ENCODE peak calls at places on chromosomes 6 and 20, in ten cellular contexts. I is left cardiac atrium; L is fibroblast of the aortic adventitia; H is stimulated activated CD8-positive, alpha-beta memory T cell treated with anti-CD3 and anti-CD28 coated beads, Interleukin-2, amount 100 ng/mL, for 1 hour; F is LHCN-M2; Q is neural crest cell; O is HEK293T; E is HFF-Myc; D is CD4-positive, CD25-positive, alpha-beta regulatory T cell; P is RWPE1. T is an unnamed sample.

GRCh38 chr6:47669684-47670515 is 28.5 kb upstream of the ADGRF4 start:
- DNase-seq in I (no peak), L (no peak), H (no peak), F (peak; percentile 43), Q (no peak), O (no peak), E (no peak), D (no peak), P (peak; percentile 65), T (no peak)

GRCh38 chr6:168088161-168089106 is 9.4 kb upstream of the FRMD1 start:
- DNase-seq in I (no peak), L (peak; percentile 43), H (no peak), F (no peak), Q (peak; percentile 36), O (no peak), E (peak; percentile 0), D (no peak), P (no peak), T (no peak)

GRCh38 chr20:59525500-59526241 is 78.7 kb upstream of the PHACTR3 start:
- DNase-seq in I (peak; percentile 54), L (peak; percentile 24), H (no peak), F (peak; percentile 22), Q (peak; percentile 87), O (peak; percentile 78), E (peak; percentile 21), D (no peak), P (peak; percentile 78), T (no peak)

GRCh38 chr20:13348301-13349239 is 127.5 kb downstream of the ISM1 start:
- DNase-seq in I (no peak), L (peak; percentile 32), H (no peak), F (no peak), Q (no peak), O (no peak), E (no peak), D (no peak), P (no peak), T (no peak)

GRCh38 chr6:37134622-37135191 is 35.2 kb upstream of the PIM1 start:
- DNase-seq in I (peak; percentile 40), L (peak; percentile 96), H (no peak), F (peak; percentile 94), Q (no peak), O (no peak), E (peak; percentile 97), D (no peak), P (peak; percentile 95), T (peak; percentile 85)

GRCh38 chr6:154276810-154277577 is 79.6 kb downstream of the IPCEF1 start:
- DNase-seq in I (no peak), L (peak; percentile 67), H (no peak), F (peak; percentile 23), Q (no peak), O (peak; percentile 47), E (no peak), D (peak; percentile 70), P (peak; percentile 42), T (peak; percentile 37)

GRCh38 chr6:105402981-105403935 is at the start of gene PREP:
- DNase-seq in I (peak; percentile 91), L (peak; percentile 81), H (peak; percentile 73), F (peak; percentile 84), Q (peak; percentile 68), O (peak; percentile 87), E (peak; percentile 59), D (peak; percentile 82), P (peak; percentile 83), T (peak; percentile 70)

GRCh38 chr20:5222919-5223634 is 93.7 kb downstream of the PROKR2 start:
- DNase-seq in I (peak; percentile 44), L (peak; percentile 77), H (peak; percentile 16), F (peak; percentile 52), Q (peak; percentile 49), O (peak; percentile 62), E (peak; percentile 19), D (peak; percentile 47), P (peak; percentile 63), T (peak; percentile 49)

GRCh38 chr6:44266347-44266746 is 996 bp upstream of the NFKBIE start:
- DNase-seq in I (no peak), L (no peak), H (no peak), F (no peak), Q (no peak), O (no peak), E (no peak), D (no peak), P (no peak), T (no peak)

GRCh38 chr20:18090044-18090443 is 32.3 kb upstream of the OVOL2 start:
- DNase-seq in I (no peak), L (no peak), H (no peak), F (peak; percentile 8), Q (no peak), O (no peak), E (no peak), D (no peak), P (no peak), T (no peak)

T was measured in fibroblast of the conjunctiva.